ENCODE peak calls at places on chromosomes 13 and 19, in six cellular contexts. H, M, P, L, J and I are unnamed samples.

GRCh38 chr13:30713133-30713532 is 22.2 kb upstream of the ALOX5AP start:
- DNase-seq in H (no peak), M (no peak), P (peak; percentile 35), L (peak; percentile 57), J (no peak), I (no peak)

GRCh38 chr19:5914946-5915781 is 1.1 kb downstream of the CAPS start:
- DNase-seq in H (no peak), M (no peak), P (no peak), L (no peak), J (peak; percentile 49), I (no peak)

GRCh38 chr19:532578-533484 is 1.3 kb downstream of the CDC34 start:
- DNase-seq in H (peak; percentile 71), M (no peak), P (peak; percentile 71), L (peak; percentile 72), J (peak; percentile 65), I (no peak)

GRCh38 chr19:14181906-14182305 is 24.1 kb downstream of the ADGRL1 start:
- DNase-seq in H (no peak), M (no peak), P (no peak), L (no peak), J (no peak), I (no peak)

GRCh38 chr13:65093352-65093751 is 2136.8 kb downstream of the PCDH9 start:
- DNase-seq in H (no peak), M (no peak), P (no peak), L (no peak), J (no peak), I (no peak)

GRCh38 chr19:38401148-38401547 is 1.7 kb upstream of the FAM98C start:
- DNase-seq in H (no peak), M (no peak), P (no peak), L (no peak), J (no peak), I (no peak)

GRCh38 chr13:99258210-99258860 is at the start of gene GPR18:
- DNase-seq in H (peak; percentile 8), M (no peak), P (no peak), L (no peak), J (no peak), I (no peak)

GRCh38 chr19:3936506-3937442 is 3.9 kb downstream of the NMRK2 start:
- DNase-seq in H (no peak), M (no peak), P (no peak), L (no peak), J (no peak), I (no peak)

GRCh38 chr19:12946092-12946845 is 607 bp downstream of the RAD23A start:
- DNase-seq in H (peak; percentile 80), M (no peak), P (peak; percentile 68), L (peak; percentile 80), J (peak; percentile 91), I (peak; percentile 52)

GRCh38 chr13:80585531-80585930 is 244.6 kb upstream of the SPRY2 start:
- DNase-seq in H (no peak), M (no peak), P (no peak), L (no peak), J (no peak), I (no peak)

GRCh38 chr13:94390881-94391280 is 88.6 kb downstream of the DCT start:
- DNase-seq in H (no peak), M (no peak), P (no peak), L (no peak), J (no peak), I (no peak)

GRCh38 chr13:32087955-32088747 is 56.6 kb downstream of the FRY start:
- DNase-seq in H (no peak), M (no peak), P (no peak), L (no peak), J (no peak), I (no peak)

GRCh38 chr13:59806801-59807200 is 356.9 kb downstream of the DIAPH3 start:
- DNase-seq in H (no peak), M (no peak), P (no peak), L (no peak), J (no peak), I (no peak)

GRCh38 chr19:37583340-37583739 is 11.3 kb downstream of the ZNF571 start:
- DNase-seq in H (no peak), M (no peak), P (no peak), L (no peak), J (no peak), I (no peak)

GRCh38 chr19:6239871-6240676 is 39.7 kb downstream of the MLLT1 start:
- DNase-seq in H (no peak), M (no peak), P (no peak), L (no peak), J (no peak), I (no peak)

GRCh38 chr13:94305463-94305862 is 174.0 kb downstream of the DCT start:
- DNase-seq in H (no peak), M (peak; percentile 50), P (peak; percentile 39), L (peak; percentile 90), J (no peak), I (peak; percentile 40)

GRCh38 chr13:27120811-27121210 is 50.8 kb downstream of the USP12 start:
- DNase-seq in H (peak; percentile 4), M (no peak), P (no peak), L (no peak), J (no peak), I (no peak)

GRCh38 chr13:70255406-70255991 is 147.2 kb upstream of the KLHL1 start:
- DNase-seq in H (no peak), M (no peak), P (no peak), L (no peak), J (no peak), I (no peak)

GRCh38 chr19:1907563-1908363 is 2.6 kb downstream of the ADAT3 start:
- DNase-seq in H (no peak), M (no peak), P (no peak), L (peak; percentile 69), J (no peak), I (no peak)

GRCh38 chr19:14519860-14520407 is 1.7 kb upstream of the DNAJB1 start:
- DNase-seq in H (no peak), M (no peak), P (no peak), L (no peak), J (no peak), I (no peak)

GRCh38 chr19:46748325-46749109 is 2.3 kb upstream of the STRN4 start:
- DNase-seq in H (peak; percentile 81), M (no peak), P (peak; percentile 78), L (peak; percentile 74), J (peak; percentile 78), I (no peak)

GRCh38 chr19:991932-992669 is 8.0 kb downstream of the WDR18 start:
- DNase-seq in H (no peak), M (no peak), P (no peak), L (no peak), J (no peak), I (no peak)

GRCh38 chr13:87669379-87669978 is 1.7 kb upstream of the SLITRK5 start:
- DNase-seq in H (peak; percentile 69), M (no peak), P (no peak), L (peak; percentile 63), J (peak; percentile 36), I (no peak)
- TF ChIP-seq CTCF in H (peak; percentile 82), M (peak; percentile 42), P (no peak), L (peak; percentile 55), J (peak; percentile 53), I (peak; percentile 55)

DNA sequence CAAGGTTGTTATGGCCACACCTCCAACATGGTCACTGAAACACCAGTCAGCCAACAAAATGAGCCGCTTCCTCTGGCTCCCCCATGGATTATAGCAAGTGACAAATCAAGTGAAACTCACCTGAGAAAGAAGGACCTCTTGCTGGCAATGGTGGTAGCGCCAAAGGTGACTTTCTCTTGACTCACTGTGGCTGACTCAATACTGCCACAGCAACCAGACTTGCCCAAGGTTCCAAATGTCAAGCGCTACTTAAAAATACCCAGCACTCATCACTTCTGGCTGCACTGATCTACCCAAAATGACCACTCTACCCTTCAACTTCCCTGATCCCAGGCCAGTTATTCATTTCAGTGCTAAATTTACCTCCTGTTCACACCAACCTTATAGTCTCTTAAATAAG is 495.5 kb downstream of the FOXO1 start:
- DNase-seq in H (no peak), M (no peak), P (no peak), L (peak; percentile 59), J (no peak), I (no peak)
- TF ChIP-seq CTCF in H (no peak), M (no peak), P (no peak), L (no peak), J (no peak), I (no peak)

DNA sequence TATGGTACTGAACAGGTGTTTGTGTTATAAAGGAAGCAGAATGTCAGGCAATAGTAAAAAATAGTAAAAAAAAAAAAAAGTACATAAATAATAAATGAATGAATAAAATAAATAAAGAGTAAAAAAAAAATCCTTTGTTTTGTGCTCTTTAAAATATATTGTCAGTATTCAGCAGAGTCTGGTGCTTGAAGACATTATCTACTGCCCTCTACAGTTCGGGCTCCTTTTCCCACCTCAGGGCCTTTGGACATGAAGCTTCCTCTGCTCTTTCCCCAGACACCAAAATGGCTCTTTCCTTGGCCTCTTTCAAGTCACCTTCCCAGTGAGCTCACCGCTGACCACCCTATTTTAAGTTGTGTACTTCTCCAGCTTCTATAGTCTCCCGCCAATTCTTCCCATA is 137.5 kb downstream of the TNFRSF19 start:
- DNase-seq in H (no peak), M (no peak), P (no peak), L (peak; percentile 26), J (no peak), I (no peak)
- TF ChIP-seq CTCF in H (peak; percentile 24), M (peak; percentile 43), P (no peak), L (peak; percentile 11), J (peak; percentile 40), I (peak; percentile 27)

DNA sequence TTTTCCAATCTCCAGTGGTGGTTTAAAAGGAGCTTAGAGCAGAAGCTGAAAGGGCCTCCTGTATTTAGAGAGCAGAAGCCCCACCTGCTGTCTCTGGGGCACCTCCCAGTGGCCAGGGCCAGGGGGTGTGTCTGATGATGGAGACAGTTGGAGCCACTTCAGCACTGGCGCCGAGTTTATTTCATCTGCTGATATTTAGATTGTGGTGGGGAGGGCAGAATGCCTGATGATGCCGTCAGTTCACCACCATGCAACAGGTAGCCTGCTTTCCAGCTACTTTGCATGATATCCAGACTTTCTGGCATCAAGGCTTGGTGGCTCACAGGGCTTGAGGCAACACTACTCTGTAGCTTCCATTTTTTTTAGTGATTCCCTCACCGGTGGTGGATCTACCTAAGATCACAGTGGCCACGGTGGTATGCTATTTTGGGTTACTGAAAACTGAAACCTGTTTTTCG is 371.9 kb downstream of the KCNRG start:
- DNase-seq in H (peak; percentile 38), M (no peak), P (peak; percentile 48), L (no peak), J (peak; percentile 64), I (no peak)
- TF ChIP-seq CTCF in H (peak; percentile 43), M (peak; percentile 17), P (peak; percentile 15), L (no peak), J (peak; percentile 35), I (peak; percentile 13)

DNA sequence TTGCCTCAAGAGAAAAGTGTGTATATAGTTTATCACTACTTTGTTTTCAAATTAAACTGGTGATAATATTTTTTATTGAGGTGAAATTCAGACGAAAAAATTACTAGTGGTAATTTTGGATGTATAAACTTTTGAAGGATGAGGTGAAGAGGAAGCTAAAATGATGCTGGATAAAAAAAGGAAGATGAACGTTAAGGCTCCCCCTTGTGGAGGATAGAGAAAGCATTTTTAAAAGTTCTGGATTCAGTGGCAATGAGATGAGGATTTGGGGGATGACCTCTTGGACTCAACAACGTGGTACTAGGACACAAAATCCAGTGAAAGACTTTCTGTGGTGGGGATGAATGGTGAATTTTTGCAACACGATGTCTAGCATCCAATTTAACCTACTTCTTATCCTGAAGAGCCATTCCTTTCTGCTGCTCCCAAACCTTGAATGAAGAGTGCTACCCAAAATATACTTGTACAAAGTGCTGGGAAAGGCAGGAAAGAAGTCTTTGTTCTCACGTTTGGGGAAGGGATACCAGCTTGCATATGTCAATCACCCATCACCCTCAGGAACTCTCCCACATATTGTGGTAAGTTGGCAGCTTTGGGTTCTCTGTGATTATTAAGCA is 7.3 kb upstream of the SIGLEC5 start:
- DNase-seq in H (no peak), M (no peak), P (no peak), L (peak; percentile 28), J (no peak), I (no peak)
- TF ChIP-seq CTCF in H (peak; percentile 48), M (peak; percentile 9), P (peak; percentile 17), L (peak; percentile 26), J (peak; percentile 54), I (peak; percentile 25)